ENCODE peak calls at places on chromosome 22, in eight cellular contexts. E is RWPE1, B is A549, D is heart left ventricle, S is coronary artery, F is epithelial cell of esophagus, U is foreskin fibroblast, G is left ventricle myocardium inferior. Y is an unnamed sample.

GRCh38 chr22:38943181-38943580 is 14.2 kb upstream of the APOBEC3A start:
- DNase-seq in E (no peak), B (no peak), D (no peak), S (no peak), F (no peak), U (no peak), G (no peak), Y (peak)

GRCh38 chr22:50091092-50091491 is 1.3 kb downstream of the MOV10L1 start:
- DNase-seq in E (no peak), B (no peak), D (no peak), S (no peak), F (no peak), U (no peak), G (no peak), Y (no peak)

GRCh38 chr22:40525250-40525884 is 111.2 kb downstream of the MRTFA start:
- DNase-seq in E (no peak), B (peak), D (peak), S (no peak), F (peak), U (peak), G (peak), Y (no peak)

GRCh38 chr22:50473088-50473487 is 1.7 kb downstream of the SBF1 start:
- DNase-seq in E (no peak), B (peak), D (no peak), S (no peak), F (peak), U (no peak), G (no peak), Y (no peak)

GRCh38 chr22:37025500-37026070 is 6.0 kb downstream of the MPST start:
- DNase-seq in E (no peak), B (no peak), D (no peak), S (no peak), F (no peak), U (no peak), G (no peak), Y (no peak)

GRCh38 chr22:25084405-25085107 is 115.1 kb upstream of the CRYBB3 start:
- DNase-seq in E (no peak), B (no peak), D (no peak), S (no peak), F (no peak), U (no peak), G (no peak), Y (no peak)

GRCh38 chr22:25091449-25091848 is 108.2 kb upstream of the CRYBB3 start:
- DNase-seq in E (no peak), B (no peak), D (no peak), S (no peak), F (peak), U (no peak), G (no peak), Y (no peak)

GRCh38 chr22:44878483-44879300 is 126.3 kb downstream of the ARHGAP8 start:
- DNase-seq in E (no peak), B (no peak), D (no peak), S (no peak), F (no peak), U (no peak), G (no peak), Y (no peak)

GRCh38 chr22:50089231-50090140 is at the start of gene MOV10L1:
- DNase-seq in E (peak), B (no peak), D (no peak), S (no peak), F (peak), U (peak), G (no peak), Y (peak)

GRCh38 chr22:48827228-48827810 is 1000.4 kb downstream of the BRD1 start:
- DNase-seq in E (no peak), B (no peak), D (no peak), S (no peak), F (peak), U (no peak), G (no peak), Y (no peak)

GRCh38 chr22:17842386-17842785 is 68.1 kb upstream of the BID start:
- DNase-seq in E (no peak), B (no peak), D (peak), S (no peak), F (no peak), U (no peak), G (no peak), Y (no peak)

GRCh38 chr22:19197997-19198865 is 19.7 kb upstream of the SLC25A1 start:
- DNase-seq in E (no peak), B (no peak), D (no peak), S (no peak), F (no peak), U (no peak), G (no peak), Y (no peak)

GRCh38 chr22:29312218-29313125 is 3.0 kb downstream of the RASL10A start:
- DNase-seq in E (no peak), B (no peak), D (no peak), S (peak), F (no peak), U (no peak), G (no peak), Y (no peak)

GRCh38 chr22:45903355-45904149 is 73.4 kb downstream of the WNT7B start:
- DNase-seq in E (peak), B (no peak), D (no peak), S (no peak), F (peak), U (peak), G (no peak), Y (no peak)

GRCh38 chr22:46538816-46539163 is 1.4 kb upstream of the CELSR1 start:
- DNase-seq in E (no peak), B (peak), D (no peak), S (no peak), F (peak), U (peak), G (peak), Y (no peak)

GRCh38 chr22:45552580-45553332 is 50.1 kb downstream of the FBLN1 start:
- DNase-seq in E (no peak), B (no peak), D (peak), S (no peak), F (peak), U (peak), G (peak), Y (peak)

GRCh38 chr22:47402876-47403525 is 640.6 kb downstream of the TBC1D22A start:
- DNase-seq in E (no peak), B (no peak), D (no peak), S (peak), F (no peak), U (no peak), G (no peak), Y (no peak)

GRCh38 chr22:25843660-25844275 is 101.8 kb downstream of the MYO18B start:
- DNase-seq in E (no peak), B (no peak), D (no peak), S (peak), F (no peak), U (no peak), G (no peak), Y (no peak)

GRCh38 chr22:35978889-35979288 is 49.7 kb downstream of the RBFOX2 start:
- DNase-seq in E (no peak), B (no peak), D (no peak), S (no peak), F (no peak), U (no peak), G (no peak), Y (no peak)

GRCh38 chr22:21000215-21000986 is 1.5 kb downstream of the THAP7 start:
- DNase-seq in E (no peak), B (no peak), D (no peak), S (no peak), F (peak), U (peak), G (no peak), Y (no peak)

GRCh38 chr22:39396797-39397195 is 2.8 kb upstream of the TAB1 start:
- DNase-seq in E (no peak), B (no peak), D (no peak), S (no peak), F (no peak), U (no peak), G (no peak), Y (no peak)

GRCh38 chr22:35972559-35972958 is 56.1 kb downstream of the RBFOX2 start:
- DNase-seq in E (no peak), B (no peak), D (no peak), S (no peak), F (no peak), U (peak), G (no peak), Y (no peak)

GRCh38 chr22:33971561-33971961 is 51.3 kb upstream of the LARGE1 start:
- DNase-seq in E (no peak), B (no peak), D (no peak), S (no peak), F (no peak), U (no peak), G (no peak), Y (no peak)

GRCh38 chr22:39520874-39521857 is 804 bp downstream of the ATF4 start:
- DNase-seq in E (peak), B (peak), D (peak), S (peak), F (peak), U (peak), G (peak), Y (peak)

GRCh38 chr22:19951351-19951750 is 9.7 kb upstream of the TXNRD2 start:
- DNase-seq in E (no peak), B (no peak), D (peak), S (no peak), F (no peak), U (no peak), G (no peak), Y (no peak)

GRCh38 chr22:47713880-47714452 is 951.5 kb downstream of the TBC1D22A start:
- DNase-seq in E (no peak), B (no peak), D (no peak), S (no peak), F (no peak), U (no peak), G (no peak), Y (no peak)

GRCh38 chr22:43840431-43840830 is 21.9 kb downstream of the SULT4A1 start:
- DNase-seq in E (no peak), B (no peak), D (no peak), S (no peak), F (no peak), U (no peak), G (no peak), Y (no peak)

GRCh38 chr22:17213976-17214375 is 5.3 kb downstream of the ADA2 start:
- DNase-seq in E (no peak), B (peak), D (peak), S (no peak), F (no peak), U (no peak), G (peak), Y (peak)

GRCh38 chr22:26797910-26798309 is 140.5 kb downstream of the MIAT start:
- DNase-seq in E (no peak), B (peak), D (no peak), S (no peak), F (no peak), U (no peak), G (no peak), Y (no peak)

GRCh38 chr22:43412808-43413785 is 1.3 kb downstream of the MPPED1 start:
- DNase-seq in E (no peak), B (no peak), D (peak), S (no peak), F (no peak), U (no peak), G (no peak), Y (no peak)

GRCh38 chr22:49998718-49999062 is 13.9 kb downstream of the IL17REL start:
- DNase-seq in E (no peak), B (no peak), D (no peak), S (no peak), F (no peak), U (no peak), G (no peak), Y (no peak)

GRCh38 chr22:48676266-48677167 is 1151.2 kb downstream of the BRD1 start:
- DNase-seq in E (no peak), B (no peak), D (no peak), S (no peak), F (no peak), U (no peak), G (no peak), Y (no peak)

DNA sequence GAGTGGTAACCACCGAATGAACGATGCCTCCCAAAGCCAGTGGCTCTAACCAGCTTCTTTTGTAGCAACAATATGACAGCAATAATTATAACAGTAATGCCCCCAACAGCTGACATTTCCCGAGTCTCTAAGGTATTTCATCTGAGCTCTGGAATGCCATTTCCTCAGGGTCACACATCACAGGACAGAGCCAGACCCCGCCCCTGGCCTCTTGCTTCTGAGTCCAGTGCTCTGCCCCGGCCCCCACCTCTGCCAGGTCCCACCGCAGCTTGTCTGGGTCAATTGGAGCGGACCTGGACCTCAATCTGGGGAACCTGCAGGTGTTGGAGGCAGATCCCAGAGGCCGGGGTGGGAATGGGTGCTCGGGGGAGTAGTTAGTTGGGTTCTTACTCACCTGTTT is 63.8 kb downstream of the IGLL1 start:
- DNase-seq in E (no peak), B (no peak), D (no peak), S (no peak), F (no peak), U (no peak), G (no peak), Y (no peak)
- TF ChIP-seq CTCF in E (no peak), B (no peak), D (no peak), S (no peak), F (no peak), U (no peak), G (no peak), Y (no peak)

GRCh38 chr22:31162015-31162765 is 2.2 kb downstream of the RNF185 start:
- DNase-seq in E (no peak), B (no peak), D (no peak), S (no peak), F (no peak), U (no peak), G (no peak), Y (no peak)
- TF ChIP-seq CTCF in E (no peak), B (no peak), D (no peak), S (no peak), F (no peak), U (no peak), G (peak), Y (no peak)

GRCh38 chr22:23552573-23552972 is 27.5 kb downstream of the IGLL1 start:
- DNase-seq in E (no peak), B (no peak), D (no peak), S (no peak), F (no peak), U (no peak), G (no peak), Y (no peak)
- TF ChIP-seq CTCF in E (no peak), B (no peak), D (no peak), S (no peak), F (no peak), U (no peak), G (no peak), Y (no peak)

GRCh38 chr22:42116848-42117424 is 13.7 kb downstream of the CYP2D6 start:
- DNase-seq in E (no peak), B (no peak), D (no peak), S (no peak), F (no peak), U (peak), G (no peak), Y (no peak)
- TF ChIP-seq CTCF in E (no peak), B (no peak), D (no peak), S (no peak), F (no peak), U (no peak), G (no peak), Y (no peak)